ENCODE peak calls at places on chromosome 14, in five cellular contexts. H is stimulated activated CD8-positive, alpha-beta memory T cell treated with anti-CD3 and anti-CD28 coated beads, Interleukin-4, amount 100 ng/mL, for 4 hours; L is lower lobe of right lung; E is choroid plexus epithelial cell; X is transverse colon. I is an unnamed sample.

GRCh38 chr14:78788467-78789360 is 618.5 kb downstream of the NRXN3 start:
- DNase-seq in H (no peak), L (no peak), E (no peak), X (no peak), I (no peak)

GRCh38 chr14:77760381-77761204 is at the start of gene SNW1:
- DNase-seq in H (peak; percentile 83), L (peak; percentile 95), E (peak; percentile 73), X (peak; percentile 93), I (peak; percentile 95)

GRCh38 chr14:75999511-76000190 is 14.1 kb downstream of the IFT43 start:
- DNase-seq in H (no peak), L (no peak), E (no peak), X (no peak), I (no peak)

GRCh38 chr14:56118611-56119181 is 485 bp downstream of the PELI2 start:
- DNase-seq in H (peak; percentile 2), L (peak; percentile 70), E (no peak), X (peak; percentile 26), I (peak; percentile 36)

GRCh38 chr14:102171173-102172020 is 31.7 kb downstream of the WDR20 start:
- DNase-seq in H (no peak), L (no peak), E (no peak), X (no peak), I (no peak)

GRCh38 chr14:104220225-104221070 is 82.1 kb downstream of the KIF26A start:
- DNase-seq in H (no peak), L (peak; percentile 26), E (no peak), X (no peak), I (no peak)

GRCh38 chr14:103141117-103141796 is 18.0 kb downstream of the TNFAIP2 start:
- DNase-seq in H (no peak), L (peak; percentile 62), E (peak; percentile 61), X (peak; percentile 63), I (no peak)

GRCh38 chr14:94051115-94051514 is 25.0 kb downstream of the OTUB2 start:
- DNase-seq in H (no peak), L (no peak), E (peak; percentile 68), X (peak; percentile 56), I (peak; percentile 93)

GRCh38 chr14:88542857-88543795 is 11.7 kb downstream of the PTPN21 start:
- DNase-seq in H (no peak), L (no peak), E (no peak), X (peak; percentile 43), I (no peak)

GRCh38 chr14:87712386-87713113 is 280.4 kb downstream of the GALC start:
- DNase-seq in H (no peak), L (no peak), E (no peak), X (no peak), I (no peak)

GRCh38 chr14:38868415-38869290 is 234.4 kb downstream of the SEC23A start:
- DNase-seq in H (no peak), L (no peak), E (no peak), X (no peak), I (no peak)

GRCh38 chr14:22380511-22381455 is 208.2 kb downstream of the DAD1 start:
- DNase-seq in H (no peak), L (no peak), E (peak; percentile 43), X (no peak), I (no peak)

GRCh38 chr14:88327497-88327896 is 4.4 kb upstream of the KCNK10 start:
- DNase-seq in H (no peak), L (no peak), E (no peak), X (no peak), I (no peak)

GRCh38 chr14:76516884-76517283 is 140.9 kb downstream of the ESRRB start:
- DNase-seq in H (no peak), L (no peak), E (no peak), X (no peak), I (no peak)

GRCh38 chr14:30443368-30444007 is 115.5 kb upstream of the G2E3 start:
- DNase-seq in H (no peak), L (no peak), E (peak; percentile 76), X (no peak), I (no peak)

GRCh38 chr14:26730929-26731618 is 133.2 kb upstream of the NOVA1 start:
- DNase-seq in H (no peak), L (no peak), E (peak; percentile 23), X (no peak), I (peak; percentile 35)

GRCh38 chr14:81727243-81727642 is 193.6 kb upstream of the SEL1L start:
- DNase-seq in H (no peak), L (no peak), E (peak; percentile 10), X (no peak), I (no peak)

GRCh38 chr14:61575126-61575525 is 120.2 kb upstream of the HIF1A start:
- DNase-seq in H (no peak), L (no peak), E (no peak), X (no peak), I (no peak)

GRCh38 chr14:74641581-74641980 is 29.5 kb upstream of the LTBP2 start:
- DNase-seq in H (no peak), L (no peak), E (no peak), X (no peak), I (peak; percentile 3)

GRCh38 chr14:94322648-94323570 is at the start of gene SERPINA6:
- DNase-seq in H (no peak), L (no peak), E (peak; percentile 78), X (no peak), I (no peak)

GRCh38 chr14:31320922-31321779 is 99.2 kb downstream of the HEATR5A start:
- DNase-seq in H (no peak), L (no peak), E (no peak), X (no peak), I (no peak)

GRCh38 chr14:94379291-94380224 is 8.8 kb downstream of the SERPINA1 start:
- DNase-seq in H (no peak), L (no peak), E (no peak), X (no peak), I (peak; percentile 18)

GRCh38 chr14:94213021-94213420 is 38.9 kb downstream of the PPP4R4 start:
- DNase-seq in H (no peak), L (no peak), E (peak; percentile 8), X (no peak), I (no peak)

GRCh38 chr14:30996892-30997659 is 28.4 kb upstream of the AP4S1 start:
- DNase-seq in H (no peak), L (no peak), E (no peak), X (no peak), I (no peak)

GRCh38 chr14:79896009-79896408 is 315.3 kb downstream of the DIO2 start:
- DNase-seq in H (no peak), L (no peak), E (peak; percentile 78), X (no peak), I (no peak)

GRCh38 chr14:91778217-91778616 is 46.3 kb upstream of the CATSPERB start:
- DNase-seq in H (no peak), L (no peak), E (peak; percentile 17), X (no peak), I (no peak)

GRCh38 chr14:105855246-105855892 is 329.0 kb downstream of the TMEM121 start:
- DNase-seq in H (no peak), L (peak; percentile 37), E (no peak), X (no peak), I (no peak)

GRCh38 chr14:36056846-36057245 is 119.7 kb downstream of the PTCSC3 start:
- DNase-seq in H (no peak), L (no peak), E (no peak), X (no peak), I (no peak)

GRCh38 chr14:68784298-68784910 is 8.5 kb downstream of the ZFP36L1 start:
- DNase-seq in H (no peak), L (no peak), E (no peak), X (peak; percentile 87), I (no peak)

GRCh38 chr14:100891501-100892445 is 11.7 kb downstream of the RTL1 start:
- DNase-seq in H (no peak), L (peak; percentile 33), E (no peak), X (peak; percentile 2), I (peak; percentile 4)

GRCh38 chr14:85531141-85531593 is 1.2 kb downstream of the FLRT2 start:
- DNase-seq in H (no peak), L (peak; percentile 50), E (peak; percentile 88), X (no peak), I (peak; percentile 26)

GRCh38 chr14:23561873-23562821 is 5.4 kb downstream of the AP1G2 start:
- DNase-seq in H (no peak), L (no peak), E (no peak), X (no peak), I (no peak)

GRCh38 chr14:73239463-73240241 is 2.3 kb downstream of the PAPLN start:
- DNase-seq in H (no peak), L (peak; percentile 59), E (peak; percentile 92), X (peak; percentile 41), I (peak; percentile 86)

GRCh38 chr14:101333335-101334280 is 227.7 kb upstream of the DIO3 start:
- DNase-seq in H (no peak), L (no peak), E (no peak), X (no peak), I (no peak)

GRCh38 chr14:87869619-87870583 is 123.1 kb downstream of the GALC start:
- DNase-seq in H (no peak), L (no peak), E (peak; percentile 14), X (no peak), I (no peak)

GRCh38 chr14:76836029-76836630 is 9.9 kb downstream of the LRRC74A start:
- DNase-seq in H (no peak), L (peak; percentile 81), E (no peak), X (no peak), I (peak; percentile 30)

GRCh38 chr14:68740798-68741480 is 51.9 kb downstream of the ZFP36L1 start:
- DNase-seq in H (no peak), L (no peak), E (no peak), X (no peak), I (no peak)